ENCODE peak calls at places on chromosomes 2 and 18, in seven cellular contexts. One of them, this sample, is unnamed.

GRCh38 chr2:54597153-54597827 is 126.2 kb upstream of the EML6 start:
- DNase-seq in transverse colon: peak
- DNase-seq in K562: no peak
- DNase-seq in A549: no peak
- DNase-seq in ovary: peak
- DNase-seq in H1: no peak
- DNase-seq in stomach: peak
- DNase-seq in this sample: no peak

GRCh38 chr2:85253890-85254289 is 73.9 kb downstream of the TGOLN2 start:
- DNase-seq in A549: no peak
- DNase-seq in transverse colon: no peak
- DNase-seq in H1: no peak
- DNase-seq in ovary: no peak
- DNase-seq in K562: no peak
- DNase-seq in stomach: no peak
- DNase-seq in this sample: no peak

GRCh38 chr2:121790276-121790956 is 35.0 kb downstream of the TSN start:
- DNase-seq in K562: peak
- DNase-seq in A549: peak
- DNase-seq in transverse colon: no peak
- DNase-seq in ovary: no peak
- DNase-seq in stomach: no peak
- DNase-seq in H1: no peak
- DNase-seq in this sample: no peak

GRCh38 chr2:197210450-197210849 is 100.1 kb downstream of the ANKRD44 start:
- DNase-seq in A549: no peak
- DNase-seq in K562: peak
- DNase-seq in stomach: no peak
- DNase-seq in H1: no peak
- DNase-seq in transverse colon: no peak
- DNase-seq in ovary: no peak
- DNase-seq in this sample: no peak

GRCh38 chr2:160209457-160209856 is 9.4 kb upstream of the ITGB6 start:
- DNase-seq in K562: no peak
- DNase-seq in transverse colon: no peak
- DNase-seq in stomach: no peak
- DNase-seq in ovary: no peak
- DNase-seq in H1: no peak
- DNase-seq in A549: peak
- DNase-seq in this sample: no peak

GRCh38 chr2:70068119-70068518 is 19.2 kb upstream of the PCBP1 start:
- DNase-seq in stomach: no peak
- DNase-seq in transverse colon: no peak
- DNase-seq in H1: no peak
- DNase-seq in ovary: no peak
- DNase-seq in A549: no peak
- DNase-seq in K562: no peak
- DNase-seq in this sample: no peak

GRCh38 chr2:152510636-152511035 is 175.7 kb downstream of the FMNL2 start:
- DNase-seq in H1: no peak
- DNase-seq in ovary: no peak
- DNase-seq in stomach: no peak
- DNase-seq in K562: no peak
- DNase-seq in A549: no peak
- DNase-seq in transverse colon: no peak
- DNase-seq in this sample: no peak

GRCh38 chr2:42138163-42139016 is 30.8 kb upstream of the EML4 start:
- DNase-seq in stomach: peak
- DNase-seq in H1: no peak
- DNase-seq in A549: peak
- DNase-seq in K562: no peak
- DNase-seq in ovary: no peak
- DNase-seq in transverse colon: no peak
- DNase-seq in this sample: no peak

GRCh38 chr2:146598791-146599190 is 1246.0 kb upstream of the ACVR2A start:
- DNase-seq in A549: no peak
- DNase-seq in K562: no peak
- DNase-seq in stomach: no peak
- DNase-seq in H1: no peak
- DNase-seq in transverse colon: no peak
- DNase-seq in ovary: no peak
- DNase-seq in this sample: no peak

GRCh38 chr18:55078289-55078916 is 119.1 kb upstream of the CCDC68 start:
- DNase-seq in transverse colon: no peak
- DNase-seq in H1: no peak
- DNase-seq in stomach: no peak
- DNase-seq in A549: peak
- DNase-seq in K562: no peak
- DNase-seq in ovary: no peak
- DNase-seq in this sample: no peak

GRCh38 chr2:220574038-220574437 is 946.6 kb downstream of the SLC4A3 start:
- DNase-seq in H1: no peak
- DNase-seq in ovary: no peak
- DNase-seq in A549: no peak
- DNase-seq in transverse colon: no peak
- DNase-seq in K562: no peak
- DNase-seq in stomach: no peak
- DNase-seq in this sample: no peak

GRCh38 chr2:235493775-235494715 is at the start of gene AGAP1:
- DNase-seq in K562: peak
- DNase-seq in A549: peak
- DNase-seq in ovary: peak
- DNase-seq in H1: peak
- DNase-seq in transverse colon: peak
- DNase-seq in stomach: peak
- DNase-seq in this sample: peak

GRCh38 chr18:34633368-34633767 is 76.7 kb upstream of the DTNA start:
- DNase-seq in A549: no peak
- DNase-seq in transverse colon: no peak
- DNase-seq in K562: no peak
- DNase-seq in ovary: no peak
- DNase-seq in stomach: no peak
- DNase-seq in H1: no peak
- DNase-seq in this sample: no peak

GRCh38 chr2:41194235-41194634 is 742.3 kb upstream of the SLC8A1 start:
- DNase-seq in A549: no peak
- DNase-seq in transverse colon: no peak
- DNase-seq in K562: no peak
- DNase-seq in stomach: peak
- DNase-seq in ovary: peak
- DNase-seq in H1: no peak
- DNase-seq in this sample: no peak

GRCh38 chr2:237700583-237701032 is 73.2 kb downstream of the LRRFIP1 start:
- DNase-seq in H1: no peak
- DNase-seq in transverse colon: peak
- DNase-seq in ovary: no peak
- DNase-seq in K562: no peak
- DNase-seq in stomach: no peak
- DNase-seq in A549: no peak
- DNase-seq in this sample: no peak

GRCh38 chr18:71630686-71631085 is 913.5 kb downstream of the CBLN2 start:
- DNase-seq in transverse colon: no peak
- DNase-seq in K562: no peak
- DNase-seq in A549: no peak
- DNase-seq in H1: no peak
- DNase-seq in stomach: no peak
- DNase-seq in ovary: no peak
- DNase-seq in this sample: no peak

GRCh38 chr2:96832751-96833507 is 10.9 kb downstream of the ANKRD23 start:
- DNase-seq in stomach: peak
- DNase-seq in ovary: peak
- DNase-seq in transverse colon: no peak
- DNase-seq in A549: peak
- DNase-seq in K562: no peak
- DNase-seq in H1: no peak
- DNase-seq in this sample: peak

GRCh38 chr2:85369500-85369899 is 14.9 kb downstream of the ELMOD3 start:
- DNase-seq in ovary: no peak
- DNase-seq in K562: no peak
- DNase-seq in stomach: no peak
- DNase-seq in H1: no peak
- DNase-seq in A549: peak
- DNase-seq in transverse colon: peak
- DNase-seq in this sample: no peak

GRCh38 chr2:232655392-232655791 is 22.0 kb downstream of the EFHD1 start:
- DNase-seq in A549: no peak
- DNase-seq in ovary: no peak
- DNase-seq in H1: no peak
- DNase-seq in K562: no peak
- DNase-seq in stomach: peak
- DNase-seq in transverse colon: no peak
- DNase-seq in this sample: peak

GRCh38 chr2:239660390-239661228 is 259.8 kb upstream of the HDAC4 start:
- DNase-seq in transverse colon: no peak
- DNase-seq in A549: no peak
- DNase-seq in H1: no peak
- DNase-seq in ovary: no peak
- DNase-seq in stomach: no peak
- DNase-seq in K562: no peak
- DNase-seq in this sample: no peak

DNA sequence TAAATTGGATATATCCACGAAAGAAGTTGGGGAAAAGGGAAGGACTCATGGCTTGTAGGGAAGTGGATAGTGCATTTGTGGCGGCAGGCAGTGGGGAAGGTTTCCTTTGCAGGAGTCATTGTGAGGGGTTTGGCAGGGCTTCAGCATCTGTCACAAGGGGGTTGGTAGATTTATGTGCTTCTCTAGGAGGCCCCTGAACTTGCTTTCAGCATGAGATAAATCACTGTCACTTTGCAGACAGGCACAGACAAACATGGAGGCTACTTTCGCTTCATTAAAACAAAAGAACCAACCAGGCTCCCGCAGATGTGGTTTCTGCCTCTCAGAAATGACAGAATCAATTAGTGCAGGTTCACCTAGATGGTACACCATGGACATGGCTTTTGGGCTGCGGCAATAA is 340.7 kb downstream of the TGIF1 start:
- DNase-seq in transverse colon: no peak
- DNase-seq in A549: no peak
- DNase-seq in stomach: no peak
- DNase-seq in K562: peak
- DNase-seq in ovary: no peak
- DNase-seq in H1: no peak
- DNase-seq in this sample: no peak
- TF ChIP-seq EP300 in transverse colon: no peak
- TF ChIP-seq EP300 in A549: no peak
- TF ChIP-seq EP300 in stomach: no peak
- TF ChIP-seq EP300 in K562: no peak
- TF ChIP-seq EP300 in ovary: no peak
- TF ChIP-seq EP300 in H1: no peak
- TF ChIP-seq EP300 in this sample: no peak

GRCh38 chr18:58995663-58996062 is 131.0 kb downstream of the ZNF532 start:
- DNase-seq in K562: no peak
- DNase-seq in stomach: no peak
- DNase-seq in transverse colon: no peak
- DNase-seq in ovary: no peak
- DNase-seq in A549: no peak
- DNase-seq in H1: no peak
- DNase-seq in this sample: no peak

GRCh38 chr18:58996131-58996632 is 131.5 kb downstream of the ZNF532 start:
- DNase-seq in A549: peak
- DNase-seq in transverse colon: no peak
- DNase-seq in ovary: no peak
- DNase-seq in K562: no peak
- DNase-seq in stomach: no peak
- DNase-seq in H1: no peak
- DNase-seq in this sample: no peak

GRCh38 chr18:58998421-58999203 is 133.9 kb downstream of the ZNF532 start:
- DNase-seq in K562: no peak
- DNase-seq in H1: no peak
- DNase-seq in stomach: no peak
- DNase-seq in A549: peak
- DNase-seq in transverse colon: peak
- DNase-seq in ovary: peak
- DNase-seq in this sample: peak

GRCh38 chr18:59001166-59001565 is 136.5 kb downstream of the ZNF532 start:
- DNase-seq in transverse colon: no peak
- DNase-seq in K562: no peak
- DNase-seq in H1: no peak
- DNase-seq in A549: no peak
- DNase-seq in stomach: no peak
- DNase-seq in ovary: no peak
- DNase-seq in this sample: no peak

DNA sequence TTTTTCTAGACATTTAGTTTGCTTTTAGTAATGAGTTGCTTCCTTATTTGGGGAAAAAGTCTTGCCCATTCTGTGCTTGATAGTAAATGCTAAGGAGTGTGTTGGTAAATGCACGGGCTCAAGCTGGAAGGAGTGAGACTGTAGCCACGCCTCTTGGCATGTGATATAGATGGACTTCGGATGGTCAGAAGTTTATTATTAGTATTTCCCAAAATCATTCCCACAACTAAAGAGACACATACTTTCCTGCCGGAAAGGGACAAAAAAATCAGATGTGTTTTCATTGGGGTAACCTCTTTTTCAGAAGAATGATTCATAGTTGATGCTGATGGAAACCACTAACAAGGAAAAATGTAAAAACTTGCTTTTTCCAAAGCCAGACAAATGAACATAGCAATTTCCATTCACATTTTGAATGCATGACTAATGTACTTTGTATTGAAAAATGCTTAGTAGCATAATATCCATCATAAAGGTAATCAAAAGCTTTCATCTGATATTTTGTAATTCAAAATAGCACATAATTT is 133.2 kb downstream of the ZNF532 start:
- DNase-seq in ovary: no peak
- DNase-seq in transverse colon: no peak
- DNase-seq in A549: peak
- DNase-seq in H1: no peak
- DNase-seq in stomach: no peak
- DNase-seq in K562: no peak
- DNase-seq in this sample: no peak
- H3K27ac ChIP-seq in ovary: no peak
- H3K27ac ChIP-seq in transverse colon: peak
- H3K27ac ChIP-seq in A549: peak
- H3K27ac ChIP-seq in H1: no peak
- H3K27ac ChIP-seq in stomach: peak
- H3K27ac ChIP-seq in K562: no peak
- H3K27ac ChIP-seq in this sample: peak

GRCh38 chr2:176106636-176107539 is at the start of gene HOXD11:
- DNase-seq in stomach: no peak
- DNase-seq in transverse colon: peak
- DNase-seq in ovary: peak
- DNase-seq in H1: no peak
- DNase-seq in A549: peak
- DNase-seq in K562: no peak
- DNase-seq in this sample: peak
- H3K4me3 ChIP-seq in stomach: peak
- H3K4me3 ChIP-seq in transverse colon: peak
- H3K4me3 ChIP-seq in ovary: peak
- H3K4me3 ChIP-seq in H1: no peak
- H3K4me3 ChIP-seq in A549: peak
- H3K4me3 ChIP-seq in K562: no peak
- H3K4me3 ChIP-seq in this sample: no peak

DNA sequence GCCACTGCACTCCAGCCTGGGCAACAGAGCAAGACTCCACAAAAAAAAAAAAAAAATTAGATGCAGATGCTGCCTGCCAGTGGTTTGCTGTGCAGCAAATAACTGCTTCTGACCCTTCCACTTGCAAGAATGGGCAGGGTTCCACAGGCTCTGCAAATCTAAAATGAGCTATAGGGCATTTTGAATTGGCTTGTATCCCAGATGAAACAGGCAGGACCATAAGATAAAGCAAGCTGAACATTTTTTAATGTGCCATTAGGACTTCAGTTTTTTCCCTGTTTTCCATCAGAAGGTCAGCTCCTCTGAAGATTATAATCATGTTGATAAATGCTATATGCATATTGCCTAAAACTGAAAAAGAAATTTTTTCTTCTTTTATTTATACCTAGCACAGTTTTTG is 15.7 kb upstream of the FZD7 start:
- DNase-seq in ovary: no peak
- DNase-seq in transverse colon: no peak
- DNase-seq in stomach: no peak
- DNase-seq in K562: no peak
- DNase-seq in H1: no peak
- DNase-seq in A549: no peak
- DNase-seq in this sample: no peak
- TF ChIP-seq EP300 in ovary: no peak
- TF ChIP-seq EP300 in transverse colon: no peak
- TF ChIP-seq EP300 in stomach: no peak
- TF ChIP-seq EP300 in K562: no peak
- TF ChIP-seq EP300 in H1: no peak
- TF ChIP-seq EP300 in A549: no peak
- TF ChIP-seq EP300 in this sample: no peak

This sample was measured in tibial nerve.